ENCODE peak calls at places on chromosomes 5 and 9, in eight cellular contexts. One of them, this sample, is unnamed. For H3K36me3 and H3K9me3, the result is how much of the 10 kb centered on the place peaks cover.

GRCh38 chr9:103997861-103998370 is 96.2 kb upstream of the SMC2 start:
- DNase-seq in OCI-LY7: no peak
- DNase-seq in left lung: no peak
- DNase-seq in endodermal cell: no peak
- DNase-seq in body of pancreas: no peak
- DNase-seq in left ventricle myocardium inferior: no peak
- DNase-seq in fibroblast of lung: no peak
- DNase-seq in kidney: no peak
- DNase-seq in this sample: no peak

GRCh38 chr5:171571663-171572062 is 152.2 kb downstream of the FGF18 start:
- DNase-seq in OCI-LY7: no peak
- DNase-seq in left lung: no peak
- DNase-seq in endodermal cell: no peak
- DNase-seq in body of pancreas: no peak
- DNase-seq in left ventricle myocardium inferior: no peak
- DNase-seq in fibroblast of lung: peak
- DNase-seq in kidney: no peak
- DNase-seq in this sample: no peak

GRCh38 chr5:115842089-115842881 is 550 bp downstream of the AP3S1 start:
- DNase-seq in OCI-LY7: peak
- DNase-seq in left lung: no peak
- DNase-seq in endodermal cell: no peak
- DNase-seq in body of pancreas: peak
- DNase-seq in left ventricle myocardium inferior: no peak
- DNase-seq in fibroblast of lung: peak
- DNase-seq in kidney: peak
- DNase-seq in this sample: no peak

GRCh38 chr9:129697111-129697955 is 31.9 kb downstream of the PRRX2 start:
- DNase-seq in OCI-LY7: no peak
- DNase-seq in left lung: peak
- DNase-seq in endodermal cell: peak
- DNase-seq in body of pancreas: peak
- DNase-seq in left ventricle myocardium inferior: peak
- DNase-seq in fibroblast of lung: peak
- DNase-seq in kidney: peak
- DNase-seq in this sample: peak

GRCh38 chr5:177327539-177328522 is 16.1 kb upstream of the MXD3 start:
- DNase-seq in OCI-LY7: no peak
- DNase-seq in left lung: no peak
- DNase-seq in endodermal cell: no peak
- DNase-seq in body of pancreas: peak
- DNase-seq in left ventricle myocardium inferior: peak
- DNase-seq in fibroblast of lung: peak
- DNase-seq in kidney: peak
- DNase-seq in this sample: no peak

GRCh38 chr5:115979628-115980041 is 17.4 kb downstream of the LVRN start:
- DNase-seq in OCI-LY7: no peak
- DNase-seq in left lung: no peak
- DNase-seq in endodermal cell: no peak
- DNase-seq in body of pancreas: no peak
- DNase-seq in left ventricle myocardium inferior: no peak
- DNase-seq in fibroblast of lung: peak
- DNase-seq in kidney: no peak
- DNase-seq in this sample: no peak

GRCh38 chr5:160312139-160312959 is at the start of gene CCNJL:
- DNase-seq in OCI-LY7: no peak
- DNase-seq in left lung: peak
- DNase-seq in endodermal cell: peak
- DNase-seq in body of pancreas: peak
- DNase-seq in left ventricle myocardium inferior: peak
- DNase-seq in fibroblast of lung: peak
- DNase-seq in kidney: peak
- DNase-seq in this sample: no peak

GRCh38 chr5:56429110-56429561 is 196.0 kb upstream of the ANKRD55 start:
- DNase-seq in OCI-LY7: no peak
- DNase-seq in left lung: no peak
- DNase-seq in endodermal cell: no peak
- DNase-seq in body of pancreas: peak
- DNase-seq in left ventricle myocardium inferior: peak
- DNase-seq in fibroblast of lung: peak
- DNase-seq in kidney: peak
- DNase-seq in this sample: no peak

GRCh38 chr9:131734165-131734610 is 5.7 kb downstream of the RAPGEF1 start:
- DNase-seq in OCI-LY7: peak
- DNase-seq in left lung: no peak
- DNase-seq in endodermal cell: no peak
- DNase-seq in body of pancreas: peak
- DNase-seq in left ventricle myocardium inferior: peak
- DNase-seq in fibroblast of lung: no peak
- DNase-seq in kidney: peak
- DNase-seq in this sample: no peak

GRCh38 chr5:78648359-78649219 is at the start of gene LHFPL2:
- DNase-seq in OCI-LY7: peak
- DNase-seq in left lung: peak
- DNase-seq in endodermal cell: peak
- DNase-seq in body of pancreas: peak
- DNase-seq in left ventricle myocardium inferior: peak
- DNase-seq in fibroblast of lung: peak
- DNase-seq in kidney: peak
- DNase-seq in this sample: no peak

GRCh38 chr9:137972355-137972987 is 94.9 kb downstream of the CACNA1B start:
- DNase-seq in OCI-LY7: no peak
- DNase-seq in left lung: no peak
- DNase-seq in endodermal cell: peak
- DNase-seq in body of pancreas: no peak
- DNase-seq in left ventricle myocardium inferior: no peak
- DNase-seq in fibroblast of lung: no peak
- DNase-seq in kidney: peak
- DNase-seq in this sample: no peak

GRCh38 chr5:138245717-138246116 is 28.7 kb downstream of the GFRA3 start:
- DNase-seq in OCI-LY7: no peak
- DNase-seq in left lung: no peak
- DNase-seq in endodermal cell: peak
- DNase-seq in body of pancreas: no peak
- DNase-seq in left ventricle myocardium inferior: no peak
- DNase-seq in fibroblast of lung: no peak
- DNase-seq in kidney: no peak
- DNase-seq in this sample: no peak

GRCh38 chr5:168992687-168993086 is 308.3 kb downstream of the SLIT3 start:
- DNase-seq in OCI-LY7: no peak
- DNase-seq in left lung: no peak
- DNase-seq in endodermal cell: peak
- DNase-seq in body of pancreas: no peak
- DNase-seq in left ventricle myocardium inferior: no peak
- DNase-seq in fibroblast of lung: no peak
- DNase-seq in kidney: no peak
- DNase-seq in this sample: no peak

GRCh38 chr5:170179626-170180025 is 53.2 kb upstream of the C5orf58 start:
- DNase-seq in OCI-LY7: no peak
- DNase-seq in left lung: no peak
- DNase-seq in endodermal cell: no peak
- DNase-seq in body of pancreas: no peak
- DNase-seq in left ventricle myocardium inferior: no peak
- DNase-seq in fibroblast of lung: no peak
- DNase-seq in kidney: no peak
- DNase-seq in this sample: no peak

GRCh38 chr5:80672140-80672736 is 17.5 kb upstream of the DHFR start:
- DNase-seq in OCI-LY7: peak
- DNase-seq in left lung: peak
- DNase-seq in endodermal cell: peak
- DNase-seq in body of pancreas: peak
- DNase-seq in left ventricle myocardium inferior: peak
- DNase-seq in fibroblast of lung: peak
- DNase-seq in kidney: peak
- DNase-seq in this sample: peak
- H3K36me3 ChIP-seq in OCI-LY7: half or more
- H3K36me3 ChIP-seq in left lung: half or more
- H3K36me3 ChIP-seq in endodermal cell: half or more
- H3K36me3 ChIP-seq in body of pancreas: under half
- H3K36me3 ChIP-seq in left ventricle myocardium inferior: half or more
- H3K36me3 ChIP-seq in fibroblast of lung: under half
- H3K36me3 ChIP-seq in kidney: under half
- H3K36me3 ChIP-seq in this sample: under half

DNA sequence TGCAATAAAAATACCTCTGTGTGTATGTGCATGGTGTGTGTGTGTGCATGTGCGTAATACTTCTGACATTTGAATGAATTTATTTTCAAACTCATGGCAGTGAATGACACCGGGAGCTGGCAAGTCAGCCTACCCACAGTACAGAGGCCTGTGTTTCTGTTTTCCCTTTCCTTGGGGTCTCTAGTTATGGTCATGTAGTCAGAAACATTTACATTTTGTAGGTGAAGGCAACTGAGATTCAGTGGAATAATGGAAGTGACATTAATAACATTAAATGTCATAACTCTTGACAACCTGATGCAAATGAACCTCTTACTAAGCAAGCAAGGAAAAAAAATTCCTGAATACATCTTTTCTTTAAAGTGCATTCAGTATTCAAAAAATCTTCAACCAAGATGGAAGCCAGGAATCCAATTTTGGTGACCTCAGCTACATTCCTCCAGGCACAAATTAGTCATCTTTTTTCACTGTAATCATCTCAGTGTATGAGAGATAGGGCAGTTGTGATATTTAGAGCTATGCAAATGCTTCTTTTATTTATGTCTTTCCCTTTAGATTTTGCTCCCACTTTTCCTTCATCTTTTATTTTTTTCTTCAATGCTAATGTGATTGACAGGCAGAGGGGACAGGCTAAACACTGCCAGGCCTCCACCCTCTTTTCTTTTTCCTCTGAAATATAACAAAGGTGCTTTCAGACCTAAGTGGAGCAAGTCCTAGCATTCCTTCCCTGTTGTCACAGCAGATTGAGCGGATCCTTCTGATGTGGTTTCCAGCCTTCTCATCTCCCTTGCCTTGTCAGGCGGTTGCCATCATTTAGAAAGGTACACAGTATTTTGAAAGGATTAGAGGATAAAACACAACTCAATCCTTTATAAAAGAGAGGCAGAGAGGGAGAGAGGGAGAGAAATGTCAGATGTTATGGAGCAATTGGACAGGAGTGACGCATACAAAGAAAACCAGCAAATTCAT is 569.8 kb upstream of the ADAMTS16 start:
- DNase-seq in OCI-LY7: no peak
- DNase-seq in left lung: no peak
- DNase-seq in endodermal cell: no peak
- DNase-seq in body of pancreas: no peak
- DNase-seq in left ventricle myocardium inferior: no peak
- DNase-seq in fibroblast of lung: no peak
- DNase-seq in kidney: no peak
- DNase-seq in this sample: no peak
- H3K9me3 ChIP-seq in OCI-LY7: under half
- H3K9me3 ChIP-seq in left lung: under half
- H3K9me3 ChIP-seq in endodermal cell: under half
- H3K9me3 ChIP-seq in body of pancreas: under half
- H3K9me3 ChIP-seq in left ventricle myocardium inferior: under half
- H3K9me3 ChIP-seq in fibroblast of lung: under half
- H3K9me3 ChIP-seq in kidney: under half
- H3K9me3 ChIP-seq in this sample: under half

GRCh38 chr5:81161012-81161601 is 72.0 kb upstream of the CKMT2 start:
- DNase-seq in OCI-LY7: no peak
- DNase-seq in left lung: no peak
- DNase-seq in endodermal cell: no peak
- DNase-seq in body of pancreas: no peak
- DNase-seq in left ventricle myocardium inferior: no peak
- DNase-seq in fibroblast of lung: no peak
- DNase-seq in kidney: no peak
- DNase-seq in this sample: no peak
- H3K4me3 ChIP-seq in OCI-LY7: no peak
- H3K4me3 ChIP-seq in left lung: no peak
- H3K4me3 ChIP-seq in endodermal cell: no peak
- H3K4me3 ChIP-seq in body of pancreas: no peak
- H3K4me3 ChIP-seq in left ventricle myocardium inferior: no peak
- H3K4me3 ChIP-seq in fibroblast of lung: no peak
- H3K4me3 ChIP-seq in kidney: no peak
- H3K4me3 ChIP-seq in this sample: no peak

GRCh38 chr5:14608169-14608568 is 26.6 kb downstream of the OTULINL start:
- DNase-seq in OCI-LY7: no peak
- DNase-seq in left lung: no peak
- DNase-seq in endodermal cell: no peak
- DNase-seq in body of pancreas: no peak
- DNase-seq in left ventricle myocardium inferior: no peak
- DNase-seq in fibroblast of lung: no peak
- DNase-seq in kidney: no peak
- DNase-seq in this sample: no peak
- H3K36me3 ChIP-seq in OCI-LY7: under half
- H3K36me3 ChIP-seq in left lung: under half
- H3K36me3 ChIP-seq in endodermal cell: under half
- H3K36me3 ChIP-seq in body of pancreas: under half
- H3K36me3 ChIP-seq in left ventricle myocardium inferior: under half
- H3K36me3 ChIP-seq in fibroblast of lung: under half
- H3K36me3 ChIP-seq in kidney: under half
- H3K36me3 ChIP-seq in this sample: under half

GRCh38 chr5:2383678-2384025 is 367.8 kb downstream of the IRX2 start:
- DNase-seq in OCI-LY7: no peak
- DNase-seq in left lung: no peak
- DNase-seq in endodermal cell: no peak
- DNase-seq in body of pancreas: no peak
- DNase-seq in left ventricle myocardium inferior: no peak
- DNase-seq in fibroblast of lung: no peak
- DNase-seq in kidney: no peak
- DNase-seq in this sample: no peak
- H3K9me3 ChIP-seq in OCI-LY7: under half
- H3K9me3 ChIP-seq in left lung: under half
- H3K9me3 ChIP-seq in endodermal cell: under half
- H3K9me3 ChIP-seq in body of pancreas: under half
- H3K9me3 ChIP-seq in left ventricle myocardium inferior: under half
- H3K9me3 ChIP-seq in fibroblast of lung: under half
- H3K9me3 ChIP-seq in kidney: under half
- H3K9me3 ChIP-seq in this sample: under half

DNA sequence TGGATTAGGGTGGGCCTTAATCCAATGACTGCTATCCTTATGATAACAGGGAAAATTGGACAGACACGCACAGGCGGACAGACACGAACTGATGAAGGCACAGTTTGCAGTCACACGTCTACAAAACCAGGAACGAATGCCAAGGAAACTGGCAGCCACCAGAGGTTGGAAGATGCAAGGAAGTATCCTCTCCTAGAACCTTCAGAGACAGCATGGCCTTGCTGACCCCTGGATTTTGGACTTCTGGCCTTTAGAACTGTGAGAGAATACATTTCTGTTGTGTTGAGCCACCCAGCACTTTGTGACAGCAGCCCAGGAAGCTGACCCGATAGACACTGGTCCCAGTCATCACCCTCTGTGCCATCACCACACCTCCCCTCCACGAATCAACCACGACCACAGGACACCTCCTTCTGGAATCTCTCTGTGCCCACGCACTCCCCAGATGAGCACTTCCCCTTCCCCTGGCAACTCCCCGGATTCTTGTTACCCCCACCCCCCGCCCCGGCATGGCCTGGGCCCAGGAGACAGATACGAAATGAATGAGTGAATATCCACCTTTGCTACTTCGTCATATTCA is 18.7 kb downstream of the GBGT1 start:
- DNase-seq in OCI-LY7: no peak
- DNase-seq in left lung: no peak
- DNase-seq in endodermal cell: no peak
- DNase-seq in body of pancreas: no peak
- DNase-seq in left ventricle myocardium inferior: no peak
- DNase-seq in fibroblast of lung: peak
- DNase-seq in kidney: no peak
- DNase-seq in this sample: no peak
- H3K4me3 ChIP-seq in OCI-LY7: no peak
- H3K4me3 ChIP-seq in left lung: no peak
- H3K4me3 ChIP-seq in endodermal cell: no peak
- H3K4me3 ChIP-seq in body of pancreas: no peak
- H3K4me3 ChIP-seq in left ventricle myocardium inferior: peak
- H3K4me3 ChIP-seq in fibroblast of lung: no peak
- H3K4me3 ChIP-seq in kidney: peak
- H3K4me3 ChIP-seq in this sample: peak